ENCODE peak calls at places on chromosomes 7 and 10, in four cellular contexts. U, E, B and D are unnamed samples.
A peak's percentile ranks its signal among the peaks of the same experiment; 100 is the strongest.

GRCh38 chr7:19971941-19972340 is 198.5 kb upstream of the TMEM196 start:
- DNase-seq in B (no peak), U (no peak), E (no peak), D (no peak)

GRCh38 chr7:54541941-54542618 is at the start of gene VSTM2A:
- DNase-seq in U (no peak), B (no peak), E (no peak), D (no peak)

GRCh38 chr7:139271718-139272619 is 40.9 kb downstream of the UBN2 start:
- DNase-seq in E (no peak), B (no peak), U (no peak), D (no peak)

GRCh38 chr7:68133045-68133444 is 1136.4 kb downstream of the TYW1 start:
- DNase-seq in E (no peak), B (no peak), U (no peak), D (no peak)

GRCh38 chr7:151071032-151071866 is 9.4 kb downstream of the FASTK start:
- DNase-seq in B (no peak), E (no peak), U (no peak), D (no peak)

GRCh38 chr7:15280078-15280734 is 281.6 kb downstream of the AGMO start:
- DNase-seq in B (no peak), E (no peak), U (no peak), D (no peak)

GRCh38 chr10:49111320-49111698 is 4.0 kb downstream of the VSTM4 start:
- DNase-seq in E (no peak), B (no peak), U (no peak), D (no peak)

GRCh38 chr10:96280859-96281258 is 9.5 kb upstream of the BLNK start:
- DNase-seq in B (no peak), E (no peak), U (no peak), D (no peak)

GRCh38 chr7:25901658-25902057 is 250.3 kb upstream of the NFE2L3 start:
- DNase-seq in E (no peak), B (no peak), U (no peak), D (no peak)

GRCh38 chr7:73909996-73910395 is 49.0 kb downstream of the TMEM270 start:
- DNase-seq in E (no peak), U (no peak), B (peak; percentile 22), D (no peak)

DNA sequence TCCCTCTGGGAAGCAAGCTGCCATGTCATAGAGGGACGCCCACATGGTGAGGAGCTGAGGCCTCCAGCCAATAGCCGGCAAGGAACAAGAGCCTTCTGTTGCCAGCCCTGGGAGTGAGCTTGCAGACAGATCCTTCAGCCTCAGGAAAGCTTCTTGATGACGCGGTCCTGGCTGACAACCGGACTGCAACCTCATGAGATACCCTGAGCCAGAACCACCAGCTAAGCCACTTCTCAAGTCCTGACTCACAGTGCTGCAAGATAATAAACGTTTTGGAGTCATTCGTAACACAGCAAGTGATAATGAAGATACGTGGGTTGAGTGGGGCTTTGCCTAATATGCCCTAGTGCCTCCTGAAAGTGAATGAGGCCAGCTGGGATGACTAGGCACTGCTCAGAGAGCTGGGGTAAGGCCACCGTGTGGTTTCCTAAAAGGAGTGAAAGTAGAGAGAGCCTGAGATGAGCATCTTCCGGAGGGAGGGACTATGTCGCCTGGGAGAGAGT is 53.8 kb downstream of the PYROXD2 start:
- DNase-seq in U (peak; percentile 62), B (peak; percentile 94), E (peak; percentile 99), D (peak; percentile 99)
- TF ChIP-seq CTCF in U (no peak), B (no peak), E (no peak), D (no peak)

GRCh38 chr10:80078448-80079311 is at the start of gene TMEM254:
- DNase-seq in U (peak; percentile 87), B (peak; percentile 97), E (peak; percentile 73), D (peak; percentile 96)

GRCh38 chr10:80081026-80081425 is 2.6 kb downstream of the TMEM254 start:
- DNase-seq in B (no peak), E (no peak), U (no peak), D (no peak)

GRCh38 chr10:80075781-80076180 is 2.7 kb upstream of the TMEM254 start:
- DNase-seq in B (no peak), E (peak; percentile 8), U (no peak), D (peak; percentile 75)

GRCh38 chr10:80079312-80079613 is 798 bp downstream of the TMEM254 start:
- DNase-seq in U (no peak), E (no peak), B (no peak), D (no peak)

GRCh38 chr10:80077869-80078447 is 507 bp upstream of the TMEM254 start:
- DNase-seq in E (no peak), B (no peak), U (no peak), D (no peak)
- TF ChIP-seq CTCF in E (no peak), B (no peak), U (no peak), D (no peak)

GRCh38 chr10:64977912-64978311 is 1456.7 kb downstream of the REEP3 start:
- DNase-seq in B (no peak), U (no peak), E (no peak), D (no peak)
- TF ChIP-seq CTCF in B (peak; percentile 6), U (no peak), E (peak; percentile 38), D (no peak)

GRCh38 chr10:85612833-85613232 is 753.8 kb downstream of the GRID1 start:
- DNase-seq in E (no peak), U (no peak), B (no peak), D (no peak)
- TF ChIP-seq CTCF in E (peak; percentile 36), U (peak; percentile 12), B (peak; percentile 7), D (no peak)

GRCh38 chr7:2609001-2609411 is 22.8 kb upstream of the TTYH3 start:
- DNase-seq in B (no peak), E (no peak), U (no peak), D (no peak)
- TF ChIP-seq CTCF in B (no peak), E (peak; percentile 68), U (peak; percentile 45), D (peak; percentile 32)

GRCh38 chr10:111323567-111323966 is 246.7 kb downstream of the ADRA2A start:
- DNase-seq in E (no peak), U (no peak), B (no peak), D (no peak)
- TF ChIP-seq CTCF in E (peak; percentile 11), U (no peak), B (peak; percentile 13), D (peak; percentile 6)

GRCh38 chr10:124646483-124647352 is 97.5 kb downstream of the FAM53B start:
- DNase-seq in B (peak; percentile 88), E (peak; percentile 69), U (peak; percentile 86), D (peak; percentile 81)

GRCh38 chr10:124649209-124649608 is 95.0 kb downstream of the FAM53B start:
- DNase-seq in E (no peak), B (no peak), U (peak; percentile 32), D (peak; percentile 43)

GRCh38 chr10:124648738-124649137 is 95.4 kb downstream of the FAM53B start:
- DNase-seq in E (peak; percentile 42), U (peak; percentile 38), B (peak; percentile 92), D (peak; percentile 87)

GRCh38 chr10:124648131-124648475 is 96.1 kb downstream of the FAM53B start:
- DNase-seq in B (no peak), U (no peak), E (no peak), D (no peak)

GRCh38 chr10:124647421-124648130 is 96.6 kb downstream of the FAM53B start:
- DNase-seq in B (peak; percentile 75), E (peak; percentile 7), U (peak; percentile 50), D (peak; percentile 45)
- TF ChIP-seq CTCF in B (no peak), E (peak; percentile 36), U (peak; percentile 47), D (peak; percentile 27)

GRCh38 chr7:116986611-116987565 is 33.6 kb downstream of the ST7 start:
- DNase-seq in U (no peak), B (no peak), E (peak; percentile 36), D (peak; percentile 21)

GRCh38 chr7:116991233-116991632 is 37.9 kb downstream of the ST7 start:
- DNase-seq in B (no peak), U (no peak), E (no peak), D (no peak)

GRCh38 chr7:116985575-116985974 is 32.3 kb downstream of the ST7 start:
- DNase-seq in B (no peak), E (no peak), U (no peak), D (no peak)

GRCh38 chr7:116990056-116990455 is 36.8 kb downstream of the ST7 start:
- DNase-seq in B (no peak), U (no peak), E (no peak), D (no peak)

GRCh38 chr7:116988363-116988989 is 35.2 kb downstream of the ST7 start:
- DNase-seq in B (no peak), U (no peak), E (no peak), D (no peak)
- TF ChIP-seq CTCF in B (peak; percentile 51), U (peak; percentile 29), E (peak; percentile 81), D (no peak)